ENCODE peak calls at places on chromosome 22, in seven cellular contexts. F, L, S, Q, A, C and D are unnamed samples.

GRCh38 chr22:37985751-37986281 is 1.5 kb upstream of the SOX10 start:
- DNase-seq in F (no peak), L (no peak), S (no peak), Q (no peak), A (no peak), C (no peak), D (no peak)

GRCh38 chr22:48517039-48518030 is 1310.3 kb downstream of the BRD1 start:
- DNase-seq in F (no peak), L (no peak), S (no peak), Q (peak; percentile 37), A (no peak), C (no peak), D (no peak)

GRCh38 chr22:26547837-26548236 is 35.6 kb upstream of the TFIP11 start:
- DNase-seq in F (no peak), L (no peak), S (no peak), Q (no peak), A (no peak), C (no peak), D (no peak)

GRCh38 chr22:48352086-48352911 is 1475.4 kb downstream of the BRD1 start:
- DNase-seq in F (no peak), L (no peak), S (no peak), Q (no peak), A (no peak), C (no peak), D (no peak)

GRCh38 chr22:48306284-48306683 is 1521.4 kb downstream of the BRD1 start:
- DNase-seq in F (no peak), L (no peak), S (no peak), Q (no peak), A (no peak), C (no peak), D (no peak)

GRCh38 chr22:41001722-41002122 is 50.5 kb downstream of the RBX1 start:
- DNase-seq in F (no peak), L (no peak), S (no peak), Q (no peak), A (peak; percentile 49), C (peak; percentile 7), D (no peak)

GRCh38 chr22:49756656-49757055 is 71.0 kb downstream of the BRD1 start:
- DNase-seq in F (no peak), L (no peak), S (peak; percentile 7), Q (peak; percentile 9), A (no peak), C (no peak), D (no peak)

GRCh38 chr22:28714043-28714442 is 27.6 kb downstream of the CHEK2 start:
- DNase-seq in F (no peak), L (no peak), S (no peak), Q (no peak), A (no peak), C (no peak), D (no peak)

GRCh38 chr22:49233507-49234100 is 594.1 kb downstream of the BRD1 start:
- DNase-seq in F (no peak), L (no peak), S (no peak), Q (peak; percentile 5), A (no peak), C (no peak), D (no peak)

GRCh38 chr22:36277482-36278291 is 24.8 kb downstream of the APOL1 start:
- DNase-seq in F (peak; percentile 73), L (peak; percentile 50), S (peak; percentile 61), Q (no peak), A (peak; percentile 70), C (peak; percentile 29), D (no peak)

GRCh38 chr22:49487950-49488349 is 339.7 kb downstream of the BRD1 start:
- DNase-seq in F (no peak), L (no peak), S (no peak), Q (no peak), A (no peak), C (no peak), D (peak; percentile 18)

GRCh38 chr22:17366830-17367229 is 2.4 kb upstream of the CECR2 start:
- DNase-seq in F (peak; percentile 62), L (no peak), S (peak; percentile 61), Q (no peak), A (peak; percentile 48), C (no peak), D (no peak)
- TF ChIP-seq CTCF in F (peak; percentile 74), L (no peak), S (peak; percentile 65), Q (no peak), A (peak; percentile 60), C (no peak), D (no peak)

GRCh38 chr22:43956805-43957463 is 1.7 kb downstream of the SAMM50 start:
- DNase-seq in F (no peak), L (no peak), S (no peak), Q (no peak), A (peak; percentile 50), C (no peak), D (no peak)
- H3K4me3 ChIP-seq in F (peak overlapping the region; percentile 94), L (no peak overlapping the region), S (peak overlapping the region; percentile 98), Q (peak overlapping the region; percentile 92), A (no peak overlapping the region), C (no peak overlapping the region), D (peak overlapping the region; percentile 94)

GRCh38 chr22:20537325-20537756 is 29.9 kb downstream of the MED15 start:
- DNase-seq in F (no peak), L (no peak), S (no peak), Q (no peak), A (no peak), C (no peak), D (no peak)
- TF ChIP-seq CTCF in F (no peak), L (no peak), S (no peak), Q (no peak), A (no peak), C (no peak), D (no peak)

DNA sequence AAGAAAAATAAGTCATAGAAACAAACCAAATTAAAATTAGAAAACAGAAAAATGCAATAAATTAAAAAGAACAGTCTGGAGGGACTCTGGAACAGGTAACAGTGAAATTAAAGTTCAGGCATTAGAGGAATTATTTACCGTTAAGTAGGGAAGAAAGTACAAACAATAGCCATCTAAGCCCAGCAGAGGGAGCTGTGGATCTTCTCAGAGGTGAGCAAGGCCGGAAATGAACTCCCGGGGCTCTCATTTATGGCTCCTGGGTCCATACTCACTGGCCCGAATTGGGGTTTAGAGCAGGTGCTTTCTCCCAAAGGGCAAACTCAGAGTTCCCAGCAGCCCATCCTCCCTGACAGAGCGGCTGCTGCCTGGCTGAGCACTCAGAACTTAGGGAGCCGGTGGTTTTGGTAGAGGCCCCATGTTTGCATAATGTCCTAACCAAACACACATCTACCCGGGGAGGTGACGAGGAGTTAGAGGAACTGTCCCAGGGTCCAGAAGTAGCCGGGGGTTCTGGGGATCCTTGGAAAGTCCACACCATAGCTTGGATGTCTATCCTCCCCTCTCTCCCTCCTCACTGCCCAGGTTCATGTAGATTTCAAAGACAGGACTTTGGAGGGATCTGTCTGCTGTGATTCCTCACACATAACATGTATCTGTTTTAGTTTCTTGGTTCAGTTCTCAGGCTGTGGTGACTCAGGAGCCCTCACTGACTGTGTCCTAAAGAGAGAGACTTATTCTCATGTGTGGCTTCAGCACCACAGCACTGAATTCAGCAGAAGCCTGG is 87.7 kb upstream of the VPREB1 start:
- DNase-seq in F (peak; percentile 98), L (peak; percentile 33), S (no peak), Q (no peak), A (peak; percentile 83), C (peak; percentile 33), D (peak; percentile 32)
- H3K4me3 ChIP-seq in F (no peak overlapping the region), L (no peak overlapping the region), S (no peak overlapping the region), Q (no peak overlapping the region), A (no peak overlapping the region), C (no peak overlapping the region), D (no peak overlapping the region)

GRCh38 chr22:45023431-45023830 is 13.6 kb upstream of the PHF21B start:
- DNase-seq in F (no peak), L (no peak), S (no peak), Q (no peak), A (no peak), C (no peak), D (no peak)

GRCh38 chr22:45014658-45015057 is 4.9 kb upstream of the PHF21B start:
- DNase-seq in F (no peak), L (no peak), S (no peak), Q (no peak), A (no peak), C (no peak), D (no peak)

GRCh38 chr22:45019861-45020655 is 10.3 kb upstream of the PHF21B start:
- DNase-seq in F (no peak), L (no peak), S (no peak), Q (no peak), A (no peak), C (no peak), D (no peak)
- TF ChIP-seq CTCF in F (no peak), L (no peak), S (no peak), Q (no peak), A (no peak), C (no peak), D (no peak)

GRCh38 chr22:19779011-19779421 is 18.4 kb downstream of the TBX1 start:
- DNase-seq in F (no peak), L (no peak), S (no peak), Q (no peak), A (no peak), C (no peak), D (no peak)
- H3K4me3 ChIP-seq in F (no peak overlapping the region), L (no peak overlapping the region), S (no peak overlapping the region), Q (no peak overlapping the region), A (no peak overlapping the region), C (no peak overlapping the region), D (no peak overlapping the region)